ENCODE peak calls at places on chromosomes 1 and 21, in four cellular contexts. L is spleen, U is suprapubic skin, Y is stomach. W is an unnamed sample. For H3K9me3, the result is how much of the 10 kb centered on the place peaks cover.

GRCh38 chr21:18244721-18245486 is at the start of gene CHODL:
- DNase-seq in L (no peak), U (no peak), Y (no peak), W (no peak)

GRCh38 chr1:157360021-157360390 is 192.3 kb downstream of the FCRL5 start:
- DNase-seq in L (no peak), U (no peak), Y (no peak), W (no peak)

GRCh38 chr1:92749024-92749634 is 35.8 kb downstream of the EVI5 start:
- DNase-seq in L (no peak), U (no peak), Y (peak), W (no peak)

GRCh38 chr1:71660417-71660816 is 579.6 kb upstream of the ZRANB2 start:
- DNase-seq in L (no peak), U (no peak), Y (no peak), W (no peak)

GRCh38 chr1:168392958-168393357 is 112.3 kb downstream of the TBX19 start:
- DNase-seq in L (no peak), U (no peak), Y (no peak), W (no peak)

GRCh38 chr1:53138991-53139884 is 3.2 kb downstream of the SLC1A7 start:
- DNase-seq in L (peak), U (no peak), Y (no peak), W (no peak)

GRCh38 chr1:21898326-21899155 is 38.6 kb downstream of the HSPG2 start:
- DNase-seq in L (no peak), U (no peak), Y (no peak), W (no peak)

GRCh38 chr1:100517517-100517916 is 20.4 kb upstream of the GPR88 start:
- DNase-seq in L (no peak), U (no peak), Y (no peak), W (no peak)

GRCh38 chr1:233193741-233194140 is 101.8 kb downstream of the PCNX2 start:
- DNase-seq in L (no peak), U (no peak), Y (no peak), W (no peak)

GRCh38 chr1:74587888-74588287 is 75.5 kb upstream of the LRRC53 start:
- DNase-seq in L (no peak), U (no peak), Y (no peak), W (no peak)
- H3K9me3 ChIP-seq in L (under half), U (under half), Y (under half), W (under half)

DNA sequence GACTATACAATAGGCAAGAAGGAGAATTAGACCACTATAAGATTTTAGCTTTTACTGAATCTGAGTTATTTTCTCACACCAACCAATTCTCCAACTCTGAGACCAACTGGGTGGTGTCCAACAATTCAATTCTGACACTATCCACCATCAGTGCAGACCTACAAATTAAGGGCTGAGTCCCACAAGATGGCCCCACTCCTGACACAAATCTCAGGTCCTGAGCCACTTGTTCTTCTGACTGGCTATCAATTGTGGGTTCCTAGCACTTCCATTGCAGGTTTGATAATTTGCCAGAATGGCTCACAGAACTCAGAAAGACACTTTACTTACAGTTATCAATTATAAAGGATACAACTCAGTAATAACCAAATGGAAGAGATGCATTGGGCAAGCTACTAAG is 6.7 kb downstream of the ERO1B start:
- DNase-seq in L (no peak), U (no peak), Y (no peak), W (no peak)
- H3K27ac ChIP-seq in L (no peak), U (no peak), Y (no peak), W (no peak)

GRCh38 chr1:174322202-174322862 is 125.4 kb upstream of the GPR52 start:
- DNase-seq in L (no peak), U (no peak), Y (no peak), W (no peak)

GRCh38 chr1:174326278-174326677 is 121.5 kb upstream of the GPR52 start:
- DNase-seq in L (no peak), U (no peak), Y (no peak), W (no peak)

GRCh38 chr1:174324939-174325338 is 122.8 kb upstream of the GPR52 start:
- DNase-seq in L (no peak), U (no peak), Y (no peak), W (no peak)

DNA sequence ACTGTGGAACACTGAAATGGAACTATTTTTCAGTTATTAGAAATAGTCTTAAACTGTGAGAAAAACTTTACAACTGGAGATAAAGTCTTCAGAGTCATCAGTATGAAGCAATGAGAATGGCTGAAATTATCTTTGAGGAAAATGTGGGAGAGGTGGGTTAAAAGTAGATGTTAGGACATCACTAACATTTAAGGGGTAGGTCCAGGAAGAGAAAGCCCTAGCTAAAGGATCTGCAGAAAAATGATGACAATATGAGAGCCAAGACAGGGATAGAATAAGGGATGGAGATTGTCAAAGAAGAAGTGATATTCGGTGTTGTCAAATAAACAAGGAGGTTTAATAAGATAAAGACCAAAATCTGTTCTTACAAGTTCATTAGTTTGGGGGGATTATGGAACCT is 123.3 kb upstream of the GPR52 start:
- DNase-seq in L (no peak), U (no peak), Y (no peak), W (no peak)
- TF ChIP-seq POLR2AphosphoS5 in L (no peak), U (no peak), Y (no peak), W (no peak)

GRCh38 chr1:2906620-2907019 is 105.1 kb upstream of the TTC34 start:
- DNase-seq in L (no peak), U (no peak), Y (no peak), W (no peak)
- H3K9me3 ChIP-seq in L (under half), U (under half), Y (under half), W (under half)

DNA sequence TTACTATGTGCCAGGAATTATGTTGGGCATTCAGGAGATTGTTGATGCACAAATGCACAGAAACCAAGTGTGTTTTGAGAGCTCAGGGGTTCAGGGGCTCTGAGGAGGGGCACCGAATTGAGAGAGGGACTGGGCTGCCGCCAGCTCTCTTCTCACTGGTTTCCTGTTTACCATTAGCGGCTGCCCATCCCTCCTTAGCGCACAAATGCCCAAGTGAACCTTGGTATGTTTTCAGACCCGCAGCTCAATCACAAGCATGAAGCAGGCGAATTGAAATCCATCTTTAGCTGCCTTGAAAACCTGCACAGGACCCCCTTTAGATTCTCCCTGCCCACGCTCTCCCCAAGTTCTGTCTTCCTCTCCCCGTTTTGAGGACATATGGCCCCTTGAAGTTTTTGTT is 61.2 kb upstream of the ACOT11 start:
- DNase-seq in L (no peak), U (no peak), Y (no peak), W (no peak)
- H3K27ac ChIP-seq in L (peak), U (peak), Y (peak), W (peak)